ENCODE peak calls at places on chromosomes 6 and 20, in ten cellular contexts. U is RWPE2; M is lung; V is CD4-positive, alpha-beta T cell; L is kidney; Z is tibial artery; J is breast epithelium; E is GM12878; Y is lower lobe of right lung; I is fibroblast of lung. O is an unnamed sample.

GRCh38 chr6:157757430-157758403 is 65.3 kb upstream of the SNX9 start:
- DNase-seq in U (no peak), M (no peak), V (no peak), L (no peak), Z (no peak), J (no peak), E (no peak), Y (no peak), I (no peak), O (no peak)

GRCh38 chr6:95543798-95544197 is 33.5 kb upstream of the MANEA start:
- DNase-seq in U (no peak), M (no peak), V (no peak), L (no peak), Z (no peak), J (no peak), E (no peak), Y (no peak), I (no peak), O (no peak)

GRCh38 chr6:138087549-138087948 is 19.7 kb downstream of the PERP start:
- DNase-seq in U (no peak), M (no peak), V (no peak), L (no peak), Z (no peak), J (no peak), E (no peak), Y (no peak), I (no peak), O (no peak)

GRCh38 chr20:37968726-37969401 is 64.4 kb downstream of the TTI1 start:
- DNase-seq in U (peak; percentile 62), M (no peak), V (no peak), L (no peak), Z (no peak), J (no peak), E (no peak), Y (no peak), I (no peak), O (no peak)

GRCh38 chr6:38528196-38528965 is 111.3 kb downstream of the BTBD9 start:
- DNase-seq in U (no peak), M (no peak), V (no peak), L (peak; percentile 78), Z (no peak), J (no peak), E (no peak), Y (no peak), I (no peak), O (no peak)

GRCh38 chr20:10565191-10565921 is 108.4 kb downstream of the JAG1 start:
- DNase-seq in U (no peak), M (no peak), V (no peak), L (no peak), Z (peak; percentile 59), J (no peak), E (no peak), Y (no peak), I (peak; percentile 90), O (no peak)

GRCh38 chr6:1400126-1400850 is 10.9 kb downstream of the FOXF2 start:
- DNase-seq in U (no peak), M (no peak), V (no peak), L (peak; percentile 60), Z (no peak), J (no peak), E (no peak), Y (no peak), I (no peak), O (no peak)

GRCh38 chr20:10076126-10077080 is 41.6 kb downstream of the ANKEF1 start:
- DNase-seq in U (no peak), M (no peak), V (no peak), L (no peak), Z (no peak), J (no peak), E (no peak), Y (no peak), I (peak; percentile 9), O (no peak)

GRCh38 chr20:61778485-61778863 is 287.2 kb downstream of the TAF4 start:
- DNase-seq in U (no peak), M (no peak), V (no peak), L (no peak), Z (no peak), J (no peak), E (no peak), Y (peak; percentile 4), I (no peak), O (no peak)

GRCh38 chr6:88655586-88655985 is 307.8 kb downstream of the RNGTT start:
- DNase-seq in U (no peak), M (no peak), V (no peak), L (no peak), Z (no peak), J (no peak), E (no peak), Y (no peak), I (no peak), O (no peak)

GRCh38 chr20:56634735-56635422 is 5.8 kb downstream of the TFAP2C start:
- DNase-seq in U (no peak), M (no peak), V (no peak), L (peak; percentile 18), Z (no peak), J (no peak), E (no peak), Y (no peak), I (no peak), O (no peak)

GRCh38 chr6:1631251-1631650 is 21.5 kb downstream of the FOXC1 start:
- DNase-seq in U (no peak), M (no peak), V (no peak), L (no peak), Z (no peak), J (no peak), E (no peak), Y (no peak), I (no peak), O (no peak)

GRCh38 chr20:237479-237878 is 10.4 kb downstream of the DEFB129 start:
- DNase-seq in U (no peak), M (peak; percentile 42), V (no peak), L (no peak), Z (no peak), J (no peak), E (no peak), Y (peak; percentile 69), I (no peak), O (no peak)

GRCh38 chr20:9220874-9221547 is 152.1 kb downstream of the PLCB4 start:
- DNase-seq in U (no peak), M (no peak), V (no peak), L (peak; percentile 67), Z (no peak), J (no peak), E (no peak), Y (no peak), I (peak; percentile 29), O (no peak)

GRCh38 chr6:11413112-11413687 is 124.3 kb upstream of the TMEM170B start:
- DNase-seq in U (no peak), M (no peak), V (no peak), L (no peak), Z (no peak), J (no peak), E (no peak), Y (no peak), I (no peak), O (no peak)
- TF ChIP-seq CTCF in U (no peak), M (no peak), V (no peak), L (no peak), Z (no peak), J (no peak), E (peak; percentile 8), Y (peak; percentile 11), I (no peak), O (no peak)

DNA sequence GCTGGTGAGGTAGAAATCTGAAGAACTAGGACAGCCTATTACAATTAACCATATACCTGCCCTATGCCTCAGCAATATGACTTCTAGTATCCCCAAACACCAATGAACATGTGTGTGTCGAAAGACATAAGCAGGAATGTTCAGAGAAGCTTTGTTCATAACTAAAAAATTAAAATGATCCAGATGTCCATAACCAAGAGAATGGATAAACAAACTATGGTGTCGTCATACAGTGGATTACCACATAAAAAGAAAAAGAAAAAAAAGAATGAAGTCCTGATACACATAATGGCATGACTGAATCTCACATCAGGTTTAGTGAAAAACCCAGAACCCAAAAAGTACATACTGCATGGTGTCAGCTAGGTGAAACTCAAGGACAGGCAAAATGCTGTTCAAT is 73.9 kb downstream of the MDN1 start:
- DNase-seq in U (no peak), M (no peak), V (no peak), L (no peak), Z (no peak), J (no peak), E (no peak), Y (no peak), I (peak; percentile 70), O (no peak)
- H3K27ac ChIP-seq in U (peak overlapping the region; percentile 23), M (no peak overlapping the region), V (no peak overlapping the region), L (no peak overlapping the region), Z (no peak overlapping the region), J (peak overlapping the region; percentile 20), E (no peak overlapping the region), Y (no peak overlapping the region), I (peak overlapping the region; percentile 5), O (no peak overlapping the region)

DNA sequence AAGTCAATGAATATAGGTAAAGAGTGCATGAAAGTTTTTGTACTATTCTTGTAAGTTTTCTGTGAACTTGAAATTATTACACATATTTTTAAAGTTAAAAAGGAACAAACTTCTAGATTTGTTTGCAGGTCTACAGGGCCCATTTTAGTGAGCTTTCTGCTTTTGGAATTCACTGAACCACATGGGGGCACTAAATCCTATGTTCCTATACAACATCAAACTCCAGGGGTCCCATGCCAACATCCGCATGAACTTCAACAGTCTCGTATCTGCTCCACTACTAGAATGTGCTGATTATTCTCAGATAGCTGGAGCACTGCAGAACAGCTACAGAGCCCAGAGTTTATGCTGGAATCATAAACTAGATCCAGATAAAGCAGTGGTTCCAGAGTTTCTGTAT is 347.9 kb upstream of the SPTLC3 start:
- DNase-seq in U (no peak), M (no peak), V (no peak), L (no peak), Z (no peak), J (no peak), E (no peak), Y (no peak), I (no peak), O (no peak)
- TF ChIP-seq CTCF in U (no peak), M (no peak), V (no peak), L (no peak), Z (peak; percentile 42), J (no peak), E (no peak), Y (no peak), I (no peak), O (peak; percentile 24)

GRCh38 chr6:35736982-35737412 is at the start of gene ARMC12:
- DNase-seq in U (no peak), M (no peak), V (no peak), L (no peak), Z (no peak), J (no peak), E (no peak), Y (no peak), I (no peak), O (no peak)
- H3K27ac ChIP-seq in U (peak within 1 kb of the TSS; percentile 99), M (no peak within 1 kb of the TSS), V (no peak within 1 kb of the TSS), L (no peak within 1 kb of the TSS), Z (peak within 1 kb of the TSS; percentile 97), J (no peak within 1 kb of the TSS), E (no peak within 1 kb of the TSS), Y (no peak within 1 kb of the TSS), I (no peak within 1 kb of the TSS), O (no peak within 1 kb of the TSS)